ENCODE peak calls at places on chromosomes 5 and 9, in four cellular contexts. F is lower leg skin, G is GM06990, O is MM.1S. I is an unnamed sample.

GRCh38 chr9:132849168-132849831 is 28.8 kb downstream of the AK8 start:
- DNase-seq in F (no peak), G (no peak), O (peak; percentile 31), I (no peak)

GRCh38 chr5:132260714-132261615 is 3.5 kb downstream of the PDLIM4 start:
- DNase-seq in F (no peak), G (no peak), O (no peak), I (peak; percentile 54)

GRCh38 chr5:73391441-73391871 is 57.1 kb downstream of the FOXD1 start:
- DNase-seq in F (no peak), G (no peak), O (no peak), I (no peak)

GRCh38 chr9:38084556-38084880 is 15.5 kb upstream of the SHB start:
- DNase-seq in F (no peak), G (no peak), O (no peak), I (no peak)

GRCh38 chr9:38434833-38435232 is 10.6 kb upstream of the IGFBPL1 start:
- DNase-seq in F (no peak), G (no peak), O (no peak), I (no peak)

GRCh38 chr5:160197341-160198147 is 31.8 kb upstream of the FABP6 start:
- DNase-seq in F (no peak), G (no peak), O (no peak), I (no peak)

GRCh38 chr9:3527653-3527960 is 1.8 kb upstream of the RFX3 start:
- DNase-seq in F (no peak), G (no peak), O (no peak), I (no peak)

GRCh38 chr5:440413-441180 is 2.4 kb upstream of the EXOC3 start:
- DNase-seq in F (no peak), G (no peak), O (no peak), I (no peak)

GRCh38 chr5:160438316-160439204 is 16.9 kb downstream of the PTTG1 start:
- DNase-seq in F (no peak), G (no peak), O (peak; percentile 80), I (no peak)

GRCh38 chr9:11088826-11089374 is 476.1 kb upstream of the PTPRD start:
- DNase-seq in F (no peak), G (no peak), O (no peak), I (no peak)

GRCh38 chr9:123925161-123925560 is 4.8 kb downstream of the DENND1A start:
- DNase-seq in F (no peak), G (no peak), O (no peak), I (no peak)

GRCh38 chr5:20649966-20650365 is 662.0 kb upstream of the CDH18 start:
- DNase-seq in F (no peak), G (no peak), O (no peak), I (no peak)

GRCh38 chr5:56093970-56094369 is 99.2 kb upstream of the IL6ST start:
- DNase-seq in F (no peak), G (no peak), O (no peak), I (no peak)

GRCh38 chr5:42301349-42301748 is 121.9 kb upstream of the GHR start:
- DNase-seq in F (no peak), G (no peak), O (no peak), I (no peak)

GRCh38 chr5:71923755-71924154 is 183.5 kb upstream of the MAP1B start:
- DNase-seq in F (no peak), G (no peak), O (no peak), I (no peak)

GRCh38 chr5:88883059-88883565 is at the start of gene MEF2C:
- DNase-seq in F (peak; percentile 74), G (peak; percentile 95), O (peak; percentile 91), I (peak; percentile 85)

GRCh38 chr9:124388275-124389048 is 26.8 kb downstream of the PSMB7 start:
- DNase-seq in F (no peak), G (no peak), O (no peak), I (no peak)

GRCh38 chr9:95009459-95009858 is 283.0 kb downstream of the AOPEP start:
- DNase-seq in F (no peak), G (no peak), O (no peak), I (no peak)

GRCh38 chr5:54883374-54884194 is 101.8 kb downstream of the ESM1 start:
- DNase-seq in F (peak; percentile 32), G (no peak), O (no peak), I (no peak)

GRCh38 chr9:131402738-131403492 is 9.0 kb downstream of the PRRC2B start:
- DNase-seq in F (peak; percentile 89), G (no peak), O (no peak), I (no peak)

GRCh38 chr5:149961186-149961685 is 678 bp downstream of the SLC26A2 start:
- DNase-seq in F (no peak), G (no peak), O (peak; percentile 6), I (no peak)

GRCh38 chr5:149962601-149963300 is 2.2 kb downstream of the SLC26A2 start:
- DNase-seq in F (no peak), G (no peak), O (no peak), I (no peak)

GRCh38 chr5:149959406-149960236 is 937 bp upstream of the SLC26A2 start:
- DNase-seq in F (peak; percentile 34), G (peak; percentile 53), O (peak; percentile 69), I (no peak)

GRCh38 chr5:149962040-149962439 is 1.5 kb downstream of the SLC26A2 start:
- DNase-seq in F (no peak), G (peak; percentile 6), O (peak; percentile 21), I (no peak)

GRCh38 chr5:149960272-149961185 is at the start of gene SLC26A2:
- DNase-seq in F (peak; percentile 97), G (peak; percentile 96), O (peak; percentile 98), I (peak; percentile 98)
- TF ChIP-seq CTCF in F (no peak), G (peak; percentile 5), O (no peak), I (no peak)

DNA sequence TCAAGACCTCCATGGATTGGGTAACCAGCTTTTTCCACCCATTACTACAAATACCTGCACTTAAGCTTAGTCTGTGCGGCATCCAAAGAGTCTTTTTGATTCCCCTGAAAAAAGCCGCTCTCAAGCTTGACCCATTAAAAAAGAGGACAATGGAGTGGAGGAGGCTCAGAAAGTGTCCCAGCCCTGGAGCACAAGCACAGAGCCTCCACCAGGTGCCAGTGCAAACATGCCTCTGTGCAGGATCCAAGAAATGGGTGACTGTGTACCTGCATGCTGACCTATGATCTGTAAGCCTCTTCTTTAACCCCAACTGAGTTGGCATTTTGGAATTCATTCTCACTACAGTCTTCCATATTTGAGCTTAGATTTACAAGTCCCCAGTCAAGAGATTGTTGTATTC is 168.3 kb upstream of the TLE4 start:
- DNase-seq in F (no peak), G (no peak), O (no peak), I (no peak)
- TF ChIP-seq CTCF in F (no peak), G (peak; percentile 14), O (no peak), I (no peak)

GRCh38 chr5:148687427-148687826 is 33.1 kb upstream of the HTR4 start:
- DNase-seq in F (no peak), G (peak; percentile 2), O (peak; percentile 39), I (no peak)
- TF ChIP-seq CTCF in F (no peak), G (peak; percentile 62), O (peak; percentile 50), I (no peak)

GRCh38 chr9:20477940-20478620 is 144.2 kb downstream of the MLLT3 start:
- DNase-seq in F (no peak), G (no peak), O (no peak), I (no peak)

GRCh38 chr9:20476912-20477311 is 145.4 kb downstream of the MLLT3 start:
- DNase-seq in F (no peak), G (no peak), O (no peak), I (no peak)

GRCh38 chr9:20479419-20480155 is 142.7 kb downstream of the MLLT3 start:
- DNase-seq in F (no peak), G (peak; percentile 9), O (peak; percentile 10), I (no peak)

GRCh38 chr9:20481437-20481836 is 140.9 kb downstream of the MLLT3 start:
- DNase-seq in F (no peak), G (no peak), O (no peak), I (no peak)

DNA sequence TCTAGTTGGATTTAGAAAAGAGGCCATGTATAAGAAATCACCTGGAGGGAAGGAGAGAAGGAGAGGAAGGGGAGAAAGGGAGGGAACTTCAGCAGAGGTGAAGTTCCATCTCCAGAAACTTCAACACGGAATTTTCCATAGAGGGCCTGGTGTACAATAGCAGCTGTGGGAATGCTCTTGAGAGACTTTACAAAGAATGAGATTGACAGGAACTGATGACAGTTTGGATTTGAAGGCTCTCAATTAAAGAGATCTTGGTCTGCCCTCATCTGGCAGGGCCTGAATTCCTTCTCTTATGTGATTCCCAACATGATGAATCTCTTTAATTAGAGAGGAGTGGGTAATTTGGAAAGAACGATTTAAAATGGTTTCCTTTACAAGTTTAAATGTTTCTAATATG is 143.5 kb downstream of the MLLT3 start:
- DNase-seq in F (no peak), G (no peak), O (no peak), I (no peak)
- TF ChIP-seq CTCF in F (no peak), G (no peak), O (no peak), I (no peak)

GRCh38 chr5:8340261-8340660 is 471.3 kb downstream of the MTRR start:
- DNase-seq in F (no peak), G (no peak), O (no peak), I (no peak)

GRCh38 chr5:8341416-8341815 is 472.5 kb downstream of the MTRR start:
- DNase-seq in F (no peak), G (no peak), O (no peak), I (no peak)

GRCh38 chr5:8340739-8341344 is 471.9 kb downstream of the MTRR start:
- DNase-seq in F (no peak), G (no peak), O (no peak), I (no peak)
- TF ChIP-seq CTCF in F (no peak), G (peak; percentile 59), O (no peak), I (peak; percentile 69)

GRCh38 chr5:94266170-94266569 is 352.2 kb downstream of the KIAA0825 start:
- DNase-seq in F (no peak), G (no peak), O (no peak), I (no peak)

GRCh38 chr5:94263068-94263467 is 355.3 kb downstream of the KIAA0825 start:
- DNase-seq in F (no peak), G (no peak), O (no peak), I (no peak)

GRCh38 chr5:94267350-94267899 is 351.0 kb downstream of the KIAA0825 start:
- DNase-seq in F (no peak), G (no peak), O (no peak), I (no peak)

DNA sequence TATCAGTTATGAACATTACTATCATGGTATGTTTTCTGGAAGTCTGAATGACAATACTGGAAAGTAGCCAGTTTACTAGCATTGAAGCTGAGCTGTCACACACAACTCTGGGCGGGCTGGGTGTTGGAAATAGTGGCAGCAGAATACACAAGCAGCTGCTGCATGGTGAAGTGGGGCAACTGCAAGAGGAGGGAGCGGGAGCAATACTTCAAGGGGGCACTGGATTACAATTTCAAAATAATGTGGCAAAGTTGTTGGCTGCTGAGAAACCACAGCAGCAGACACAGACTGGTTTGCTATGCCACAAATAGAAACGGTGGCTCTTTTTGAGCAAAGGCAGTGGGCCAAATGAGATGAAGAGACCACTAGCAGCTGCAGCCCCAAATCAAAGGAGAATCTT is 350.2 kb downstream of the KIAA0825 start:
- DNase-seq in F (no peak), G (no peak), O (no peak), I (no peak)
- TF ChIP-seq CTCF in F (no peak), G (no peak), O (no peak), I (no peak)